ENCODE peak calls at places on chromosomes 13 and 19, in ten cellular contexts. L is gastrocnemius medialis; O is HAP-1; F is transverse colon; A is effector memory CD4-positive, alpha-beta T cell; G is DND-41; Y is pancreas; U is hepatocyte; J is ovary; E is mammary epithelial cell. T is an unnamed sample.

GRCh38 chr19:6530385-6531162 is at the start of gene TNFSF9:
- DNase-seq in L (peak; percentile 85), O (peak; percentile 82), F (peak; percentile 94), A (peak; percentile 80), G (peak; percentile 86), Y (peak; percentile 95), U (peak; percentile 94), J (peak; percentile 66), E (peak; percentile 87), T (peak; percentile 89)

GRCh38 chr13:51825681-51826254 is 19.2 kb downstream of the TMEM272 start:
- DNase-seq in L (no peak), O (no peak), F (no peak), A (no peak), G (no peak), Y (no peak), U (no peak), J (no peak), E (no peak), T (no peak)

GRCh38 chr13:83867708-83868107 is 14.6 kb downstream of the SLITRK1 start:
- DNase-seq in L (no peak), O (no peak), F (no peak), A (no peak), G (no peak), Y (no peak), U (no peak), J (no peak), E (no peak), T (no peak)

GRCh38 chr19:44770550-44771257 is 7.0 kb upstream of the CBLC start:
- DNase-seq in L (peak; percentile 91), O (peak; percentile 96), F (peak; percentile 98), A (peak; percentile 97), G (peak; percentile 84), Y (peak; percentile 94), U (peak; percentile 98), J (peak; percentile 85), E (peak; percentile 97), T (peak; percentile 94)

GRCh38 chr19:38100589-38100988 is 123.4 kb downstream of the DPF1 start:
- DNase-seq in L (no peak), O (no peak), F (no peak), A (no peak), G (no peak), Y (no peak), U (no peak), J (no peak), E (no peak), T (no peak)

GRCh38 chr19:50478901-50479715 is 2.5 kb upstream of the GARIN5A start:
- DNase-seq in L (peak; percentile 46), O (peak; percentile 74), F (no peak), A (no peak), G (peak; percentile 17), Y (peak; percentile 43), U (no peak), J (no peak), E (peak; percentile 33), T (no peak)

GRCh38 chr19:43699506-43700367 is 16.1 kb upstream of the IRGC start:
- DNase-seq in L (no peak), O (no peak), F (peak; percentile 48), A (no peak), G (no peak), Y (peak; percentile 65), U (peak; percentile 67), J (peak; percentile 17), E (no peak), T (no peak)

GRCh38 chr19:55447421-55448174 is 4.5 kb upstream of the SHISA7 start:
- DNase-seq in L (no peak), O (peak; percentile 39), F (no peak), A (no peak), G (peak; percentile 20), Y (no peak), U (no peak), J (no peak), E (peak; percentile 77), T (no peak)

GRCh38 chr19:17332677-17333581 is 1.7 kb downstream of the ANO8 start:
- DNase-seq in L (peak; percentile 49), O (peak; percentile 66), F (no peak), A (no peak), G (peak; percentile 76), Y (no peak), U (peak; percentile 47), J (no peak), E (peak; percentile 29), T (no peak)

GRCh38 chr13:93345061-93345460 is 118.5 kb downstream of the GPC6 start:
- DNase-seq in L (no peak), O (no peak), F (no peak), A (no peak), G (no peak), Y (no peak), U (no peak), J (no peak), E (no peak), T (no peak)

GRCh38 chr19:48061401-48062344 is 17.8 kb upstream of the CABP5 start:
- DNase-seq in L (no peak), O (no peak), F (no peak), A (no peak), G (no peak), Y (no peak), U (no peak), J (no peak), E (no peak), T (no peak)

GRCh38 chr13:37869756-37870488 is at the start of gene TRPC4:
- DNase-seq in L (no peak), O (peak; percentile 49), F (peak; percentile 20), A (no peak), G (no peak), Y (peak; percentile 63), U (peak; percentile 78), J (peak; percentile 44), E (peak; percentile 58), T (no peak)

GRCh38 chr19:35756373-35757230 is at the start of gene HSPB6:
- DNase-seq in L (peak; percentile 74), O (no peak), F (peak; percentile 42), A (no peak), G (no peak), Y (no peak), U (peak; percentile 75), J (peak; percentile 88), E (no peak), T (no peak)

DNA sequence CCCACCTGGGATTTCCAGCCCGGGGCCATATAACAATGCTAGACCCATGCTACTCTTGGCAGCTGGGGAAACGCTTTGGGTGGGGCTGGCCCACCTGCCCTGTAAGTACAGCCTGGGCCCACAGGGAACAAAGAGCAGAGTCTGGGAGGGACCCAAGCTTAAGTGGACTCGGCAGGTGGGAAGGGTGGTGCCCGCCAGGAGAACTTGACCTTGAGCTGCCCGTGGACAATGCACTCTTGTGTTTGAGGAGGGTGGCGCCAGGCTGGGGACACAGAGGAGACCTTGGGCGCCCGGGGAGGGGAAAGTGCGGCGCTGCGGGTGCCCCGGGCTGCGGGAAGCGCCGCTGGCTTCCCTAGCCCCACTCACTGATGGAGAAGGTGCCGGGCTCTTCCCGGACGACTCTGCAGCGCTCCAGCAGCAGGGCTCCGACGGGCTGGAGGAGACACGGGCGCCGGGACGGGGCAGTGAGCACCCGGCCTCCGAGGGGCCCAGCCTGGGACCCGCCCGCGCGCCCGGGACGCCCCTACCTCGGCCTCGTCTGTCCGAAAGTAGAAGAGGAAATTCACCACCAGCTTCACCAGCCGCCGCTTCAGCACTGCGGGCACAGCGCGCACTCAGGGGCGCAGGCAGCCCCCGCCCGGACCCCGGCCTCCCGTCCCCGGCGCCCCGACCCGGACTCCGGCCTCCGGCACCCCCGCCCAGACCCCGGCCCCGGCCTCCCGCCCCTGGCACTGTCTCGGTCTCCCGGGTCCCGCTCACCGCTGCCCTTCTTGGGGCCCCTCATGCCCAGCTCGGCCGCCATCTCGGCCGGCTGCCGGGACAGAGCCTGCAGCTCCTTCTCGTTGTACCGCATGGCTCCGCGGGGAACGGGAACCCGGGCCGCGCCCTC is 489 bp downstream of the PLEKHJ1 start:
- DNase-seq in L (peak; percentile 62), O (peak; percentile 25), F (peak; percentile 86), A (no peak), G (peak; percentile 46), Y (no peak), U (peak; percentile 80), J (no peak), E (no peak), T (no peak)
- H3K4me1 ChIP-seq in L (peaks cover 56% of the 10 kb centered on the region), O (peaks cover 17% of the 10 kb centered on the region), F (peaks cover 53% of the 10 kb centered on the region), A (peaks cover 43% of the 10 kb centered on the region), G (peaks cover 63% of the 10 kb centered on the region), Y (peaks cover 38% of the 10 kb centered on the region), U (peaks cover 41% of the 10 kb centered on the region), J (peaks cover 19% of the 10 kb centered on the region), E (peaks cover 29% of the 10 kb centered on the region), T (peaks cover 52% of the 10 kb centered on the region)

DNA sequence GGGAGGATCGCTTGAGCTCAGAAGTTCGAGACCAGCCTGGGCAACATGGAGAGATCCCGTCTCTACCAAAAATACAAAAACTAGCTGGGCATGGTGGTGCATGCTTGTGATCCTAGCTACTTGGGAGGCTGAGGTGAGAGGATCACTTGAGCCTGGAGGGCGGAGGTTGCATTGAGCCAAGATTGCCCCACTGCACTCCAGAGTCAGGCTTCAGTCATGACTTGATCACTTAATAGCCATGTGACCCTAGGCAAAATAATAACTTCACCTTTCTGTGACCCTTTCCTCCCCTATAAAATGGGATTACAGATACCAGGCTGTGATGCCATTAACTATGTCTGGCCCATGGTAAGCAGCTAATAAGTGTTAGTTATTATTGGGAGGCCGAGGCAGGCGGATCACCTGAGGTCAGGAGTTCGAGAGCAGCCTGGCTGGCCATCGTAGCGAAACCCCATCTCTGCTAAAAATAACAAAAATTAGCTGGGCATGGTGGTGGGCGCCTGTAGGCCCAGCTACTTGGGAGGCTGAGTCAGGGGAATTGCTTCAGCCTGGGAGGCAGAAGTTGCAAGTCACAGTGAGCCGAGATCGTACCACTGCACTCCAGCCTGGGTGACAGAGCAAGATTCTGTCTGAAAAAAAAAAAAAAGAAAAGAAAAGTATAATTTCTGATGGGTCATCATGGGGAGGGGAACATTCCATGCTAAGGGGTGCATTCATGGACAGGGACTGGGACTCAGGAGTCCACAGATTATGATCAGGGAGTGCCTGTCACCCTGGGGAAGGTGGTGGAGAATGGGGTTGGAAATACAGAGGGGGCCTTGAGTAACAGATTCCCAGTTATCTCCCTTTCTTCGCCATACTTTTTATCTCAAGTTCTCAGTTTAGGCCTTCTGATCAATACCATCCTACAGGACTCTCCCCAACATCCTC is 15.5 kb downstream of the TPM4 start:
- DNase-seq in L (no peak), O (no peak), F (no peak), A (no peak), G (no peak), Y (no peak), U (no peak), J (no peak), E (no peak), T (no peak)
- H3K36me3 ChIP-seq in L (peaks cover 26% of the 10 kb centered on the region), O (peaks cover 95% of the 10 kb centered on the region), F (no peaks in the 10 kb centered on the region), A (peaks cover 92% of the 10 kb centered on the region), G (peaks cover 96% of the 10 kb centered on the region), Y (peaks cover 51% of the 10 kb centered on the region), U (peaks cover 8% of the 10 kb centered on the region), J (no peaks in the 10 kb centered on the region), E (peaks cover 48% of the 10 kb centered on the region), T (peaks cover 70% of the 10 kb centered on the region)

GRCh38 chr19:1661995-1662394 is 9.6 kb upstream of the TCF3 start:
- DNase-seq in L (no peak), O (no peak), F (no peak), A (no peak), G (no peak), Y (no peak), U (no peak), J (no peak), E (no peak), T (no peak)
- H3K4me3 ChIP-seq in L (no peak overlapping the region), O (no peak overlapping the region), F (no peak overlapping the region), A (no peak overlapping the region), G (no peak overlapping the region), Y (no peak overlapping the region), U (no peak overlapping the region), J (no peak overlapping the region), E (no peak overlapping the region), T (no peak overlapping the region)

GRCh38 chr19:13847033-13847899 is 29.7 kb upstream of the NANOS3 start:
- DNase-seq in L (peak; percentile 93), O (peak; percentile 76), F (peak; percentile 93), A (peak; percentile 92), G (peak; percentile 91), Y (peak; percentile 93), U (peak; percentile 98), J (peak; percentile 97), E (peak; percentile 89), T (peak; percentile 91)
- H3K4me1 ChIP-seq in L (peaks cover 49% of the 10 kb centered on the region), O (peaks cover 33% of the 10 kb centered on the region), F (peaks cover 51% of the 10 kb centered on the region), A (peaks cover 67% of the 10 kb centered on the region), G (peaks cover 33% of the 10 kb centered on the region), Y (peaks cover 51% of the 10 kb centered on the region), U (peaks cover 63% of the 10 kb centered on the region), J (peaks cover 14% of the 10 kb centered on the region), E (peaks cover 66% of the 10 kb centered on the region), T (peaks cover 60% of the 10 kb centered on the region)